ENCODE peak calls at places on chromosomes 7 and 10, in nine cellular contexts. Z is HFF-Myc, O is fibroblast of pulmonary artery, Y is adrenal gland, U is fibroblast of lung, V is tibial artery, T is WERI-Rb-1, A is thoracic aorta, P is RWPE1. L is an unnamed sample.

GRCh38 chr10:48658243-48658888 is 26.3 kb upstream of the WDFY4 start:
- DNase-seq in U (peak), A (no peak), P (peak), T (peak), Z (peak), V (peak), Y (peak), O (peak), L (peak)

GRCh38 chr7:42733040-42733439 is 178.8 kb downstream of the C7orf25 start:
- DNase-seq in V (no peak), Y (no peak), P (no peak), T (no peak), A (no peak), O (no peak), U (no peak), Z (no peak), L (no peak)

GRCh38 chr7:82723411-82723810 is 279.8 kb upstream of the CACNA2D1 start:
- DNase-seq in O (no peak), A (no peak), T (no peak), P (no peak), V (no peak), Y (no peak), U (no peak), Z (no peak), L (no peak)

GRCh38 chr10:127117125-127117524 is 79.3 kb downstream of the INSYN2A start:
- DNase-seq in V (peak), T (no peak), Z (peak), O (peak), P (peak), Y (peak), A (no peak), U (peak), L (no peak)

GRCh38 chr10:869171-869570 is 62.3 kb downstream of the LARP4B start:
- DNase-seq in O (no peak), A (no peak), Y (no peak), Z (no peak), P (no peak), V (no peak), U (no peak), T (no peak), L (no peak)

GRCh38 chr7:13904689-13905088 is 84.8 kb downstream of the ETV1 start:
- DNase-seq in Y (no peak), P (no peak), Z (no peak), U (peak), A (no peak), O (peak), T (no peak), V (no peak), L (no peak)

GRCh38 chr10:68471063-68471585 is 649 bp downstream of the DNA2 start:
- DNase-seq in T (no peak), V (no peak), U (no peak), A (no peak), Z (no peak), Y (no peak), P (peak), O (no peak), L (no peak)

GRCh38 chr10:28984431-28984830 is 304.4 kb upstream of the LYZL1 start:
- DNase-seq in O (peak), V (peak), Y (peak), U (peak), A (peak), T (no peak), P (peak), Z (peak), L (no peak)

GRCh38 chr10:91124016-91124415 is 96.4 kb upstream of the PCGF5 start:
- DNase-seq in Y (no peak), T (no peak), Z (no peak), V (no peak), P (no peak), O (no peak), U (no peak), A (no peak), L (no peak)

GRCh38 chr7:9681284-9681683 is 1247.9 kb downstream of the NXPH1 start:
- DNase-seq in T (no peak), Z (no peak), P (no peak), O (no peak), U (no peak), A (no peak), V (no peak), Y (no peak), L (no peak)

GRCh38 chr7:74033372-74034311 is 5.7 kb downstream of the ELN start:
- DNase-seq in Y (peak), T (no peak), U (peak), V (peak), O (peak), A (no peak), P (no peak), Z (no peak), L (peak)

GRCh38 chr7:74007260-74007567 is 20.8 kb upstream of the ELN start:
- DNase-seq in U (no peak), A (no peak), Y (no peak), V (no peak), T (no peak), P (no peak), Z (no peak), O (no peak), L (no peak)

GRCh38 chr7:50156163-50156562 is 63.1 kb upstream of the ZPBP start:
- DNase-seq in O (no peak), A (no peak), V (no peak), U (no peak), Y (no peak), T (no peak), Z (no peak), P (no peak), L (no peak)

GRCh38 chr10:110190170-110190569 is 17.2 kb upstream of the MXI1 start:
- DNase-seq in T (peak), V (no peak), O (no peak), U (no peak), Y (no peak), P (no peak), Z (no peak), A (no peak), L (peak)

GRCh38 chr7:87876759-87877234 is 504 bp downstream of the DBF4 start:
- DNase-seq in Y (peak), Z (no peak), O (peak), A (no peak), U (peak), P (peak), T (peak), V (peak), L (no peak)

DNA sequence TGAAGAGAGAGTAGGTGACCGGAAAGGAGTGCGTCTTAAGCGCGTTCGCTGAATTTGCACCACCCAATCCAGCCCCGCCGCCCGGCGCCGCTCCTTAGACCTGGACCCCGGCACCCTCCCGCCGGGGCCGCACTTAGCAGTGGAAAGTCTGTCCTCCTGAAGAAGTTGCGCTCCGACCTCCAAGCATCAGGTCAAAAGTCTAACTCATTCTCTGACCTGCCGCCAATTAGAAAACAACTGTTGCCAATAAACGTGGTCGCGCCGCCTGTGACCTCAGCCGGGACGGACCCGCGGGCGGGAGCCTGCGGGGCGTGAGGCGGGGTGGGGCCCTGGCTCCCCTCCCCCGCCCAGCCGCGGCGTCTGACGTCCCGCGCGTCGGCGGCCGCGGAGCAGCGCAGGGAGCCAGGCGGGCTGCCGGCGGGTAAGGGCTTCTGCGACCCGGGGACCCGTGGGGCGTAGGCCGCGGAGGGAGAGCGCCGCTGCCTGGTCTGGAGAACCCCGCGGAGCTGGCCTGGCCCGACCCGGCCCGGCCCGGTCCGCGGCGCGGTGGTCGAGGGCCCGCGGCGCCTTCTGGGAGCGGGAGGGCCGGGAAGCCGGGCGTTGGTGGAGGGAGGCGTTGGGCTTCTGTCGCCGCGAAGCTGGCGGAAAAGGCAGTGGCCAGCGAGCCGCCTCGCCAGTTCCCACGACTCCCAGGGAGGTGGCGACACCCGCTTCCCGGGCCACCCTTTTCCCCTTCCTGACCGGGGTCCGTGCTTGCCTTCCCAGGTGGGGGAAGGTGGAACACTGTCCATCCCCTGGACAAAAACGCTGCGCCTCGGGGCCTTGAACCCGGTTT is at the start of gene BCAP29:
- DNase-seq in P (no peak), O (peak), Y (peak), Z (no peak), T (peak), U (peak), A (no peak), V (peak), L (peak)
- TF ChIP-seq CTCF in P (peak), O (no peak), Y (peak), Z (no peak), T (peak), U (no peak), A (peak), V (peak), L (peak)

GRCh38 chr10:66167816-66168215 is 758.0 kb upstream of the LRRTM3 start:
- DNase-seq in T (no peak), P (peak), U (peak), Z (no peak), A (no peak), Y (no peak), O (no peak), V (no peak), L (no peak)
- TF ChIP-seq CTCF in T (no peak), P (no peak), U (no peak), Z (no peak), A (no peak), Y (no peak), O (no peak), V (no peak), L (no peak)

GRCh38 chr7:142516038-142516501 is 233.2 kb upstream of the PRSS1 start:
- DNase-seq in A (no peak), Y (no peak), O (peak), V (no peak), P (peak), Z (peak), U (peak), T (peak), L (peak)

GRCh38 chr7:142513221-142513955 is 235.9 kb upstream of the PRSS1 start:
- DNase-seq in A (no peak), V (no peak), U (no peak), P (no peak), Y (no peak), T (no peak), Z (no peak), O (no peak), L (peak)

GRCh38 chr7:142519790-142520078 is 229.5 kb upstream of the PRSS1 start:
- DNase-seq in T (peak), Y (no peak), A (no peak), P (no peak), U (no peak), Z (no peak), O (no peak), V (no peak), L (no peak)

GRCh38 chr7:142523821-142524460 is 225.3 kb upstream of the PRSS1 start:
- DNase-seq in V (no peak), U (no peak), T (no peak), P (no peak), Z (no peak), Y (no peak), A (no peak), O (no peak), L (no peak)

DNA sequence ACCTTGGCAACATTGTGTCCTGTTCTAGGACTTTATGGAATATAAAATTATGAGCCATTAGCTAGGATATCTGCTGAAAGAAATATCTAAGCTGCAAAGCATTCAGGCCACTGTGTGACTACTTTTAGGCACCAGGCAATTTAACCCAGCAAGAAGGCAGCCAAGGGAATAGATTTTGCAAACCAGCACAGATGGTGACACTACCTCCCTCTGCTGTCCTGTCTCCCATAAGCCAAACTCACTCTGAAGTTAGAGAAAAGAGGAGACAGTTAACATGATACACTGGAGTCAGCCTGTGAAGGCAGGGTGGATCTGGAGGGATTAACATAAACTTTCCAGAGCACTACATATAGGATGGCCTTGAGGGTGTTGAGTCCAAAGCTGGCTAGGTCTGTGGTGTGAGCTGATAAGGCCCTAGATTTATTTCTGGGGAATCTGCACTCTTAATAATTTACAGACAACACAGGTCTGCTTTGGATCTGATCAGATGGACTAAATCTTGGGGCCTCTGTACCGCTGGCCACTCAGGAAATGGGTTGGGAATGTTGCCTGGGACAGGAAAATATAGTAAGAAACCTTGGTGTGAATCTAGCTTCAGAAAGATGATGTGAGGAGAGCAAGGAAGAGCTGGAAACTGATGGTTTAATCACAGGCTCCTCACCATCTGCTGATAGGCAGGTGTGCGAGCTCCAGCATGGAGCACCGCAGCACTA is 230.0 kb upstream of the PRSS1 start:
- DNase-seq in A (no peak), Y (no peak), Z (no peak), P (no peak), V (no peak), O (no peak), U (peak), T (peak), L (no peak)
- TF ChIP-seq CTCF in A (no peak), Y (no peak), Z (no peak), P (no peak), V (no peak), O (no peak), U (peak), T (peak), L (no peak)

GRCh38 chr7:131071786-131072504 is 255.7 kb upstream of the MKLN1 start:
- DNase-seq in U (peak), O (peak), V (peak), T (no peak), A (no peak), P (no peak), Y (peak), Z (no peak), L (no peak)
- TF ChIP-seq CTCF in U (peak), O (peak), V (peak), T (no peak), A (peak), P (peak), Y (peak), Z (peak), L (peak)

DNA sequence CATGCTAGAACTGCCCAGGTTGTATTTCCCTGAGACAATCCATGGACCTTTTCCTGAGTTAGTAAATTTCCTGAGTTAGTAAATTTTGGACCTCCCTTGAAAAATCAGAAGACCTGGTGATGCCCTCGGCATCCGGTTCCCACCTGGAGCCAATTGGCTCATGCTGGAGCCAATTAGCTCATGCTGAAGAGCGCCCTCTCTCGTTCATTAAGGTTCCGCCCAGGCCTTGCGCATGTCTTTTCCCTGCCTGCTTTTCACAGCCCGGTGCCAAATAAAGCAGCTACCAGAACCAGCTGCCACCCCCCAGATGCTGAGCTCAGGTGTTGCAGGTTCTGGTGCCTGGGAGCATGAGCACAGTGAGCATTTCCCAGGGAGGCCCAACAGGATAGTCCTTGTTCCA is 96.2 kb downstream of the APBB1IP start:
- DNase-seq in P (no peak), Y (no peak), U (no peak), T (no peak), A (no peak), O (no peak), V (no peak), Z (no peak), L (no peak)
- TF ChIP-seq CTCF in P (no peak), Y (no peak), U (no peak), T (no peak), A (no peak), O (no peak), V (no peak), Z (peak), L (no peak)

DNA sequence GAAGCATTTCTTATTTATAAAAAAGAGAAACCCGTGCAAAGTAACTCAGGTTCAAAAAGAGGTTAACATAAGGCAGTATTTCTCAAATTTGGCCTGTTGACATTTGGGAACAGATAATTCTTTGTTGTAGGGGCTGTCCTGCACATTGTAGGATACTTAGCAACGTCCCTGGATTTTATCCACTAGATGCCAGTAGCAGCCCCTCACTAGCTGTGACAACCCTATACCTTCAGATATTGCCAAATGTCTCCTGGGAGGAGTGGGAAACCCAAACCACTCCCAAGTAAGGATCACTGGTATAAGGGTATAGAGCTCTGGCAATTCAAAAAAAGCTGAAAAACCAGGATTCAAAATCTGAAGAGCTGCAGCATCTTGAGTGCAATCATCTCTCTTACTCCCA is 202.3 kb upstream of the PRKCQ start:
- DNase-seq in U (no peak), T (no peak), O (no peak), P (no peak), A (no peak), Z (no peak), V (no peak), Y (no peak), L (no peak)
- TF ChIP-seq CTCF in U (no peak), T (no peak), O (no peak), P (no peak), A (no peak), Z (no peak), V (no peak), Y (no peak), L (no peak)

GRCh38 chr7:131861620-131862346 is 305.4 kb upstream of the PODXL start:
- DNase-seq in T (no peak), A (no peak), Y (no peak), P (no peak), U (peak), V (no peak), Z (no peak), O (peak), L (no peak)
- TF ChIP-seq CTCF in T (no peak), A (no peak), Y (no peak), P (no peak), U (no peak), V (no peak), Z (no peak), O (no peak), L (peak)

L was measured in osteocyte.